ENCODE peak calls at places on chromosomes 3 and 15, in six cellular contexts. L is right atrium auricular region, Y is heart right ventricle, Z is lower lobe of right lung, U is H1, J is GM23338. R is an unnamed sample.

GRCh38 chr15:66238318-66238717 is 15.2 kb downstream of the MEGF11 start:
- DNase-seq in L (no peak), Y (no peak), Z (no peak), U (no peak), J (peak; percentile 60), R (no peak)

GRCh38 chr3:33364531-33365128 is 75.6 kb downstream of the UBP1 start:
- DNase-seq in L (no peak), Y (no peak), Z (no peak), U (no peak), J (no peak), R (no peak)

GRCh38 chr15:64688179-64688578 is 87.2 kb downstream of the RBPMS2 start:
- DNase-seq in L (no peak), Y (no peak), Z (no peak), U (no peak), J (no peak), R (no peak)

GRCh38 chr15:80588801-80589200 is 106.3 kb upstream of the ABHD17C start:
- DNase-seq in L (no peak), Y (no peak), Z (no peak), U (no peak), J (no peak), R (no peak)

GRCh38 chr3:124108446-124108845 is 116.5 kb upstream of the ROPN1 start:
- DNase-seq in L (no peak), Y (no peak), Z (no peak), U (no peak), J (no peak), R (no peak)

GRCh38 chr3:27521872-27522265 is 37.7 kb upstream of the SLC4A7 start:
- DNase-seq in L (no peak), Y (no peak), Z (no peak), U (no peak), J (no peak), R (no peak)

GRCh38 chr3:150599611-150600297 is 3.4 kb upstream of the SELENOT start:
- DNase-seq in L (no peak), Y (no peak), Z (no peak), U (no peak), J (peak; percentile 67), R (no peak)

GRCh38 chr15:71790081-71790480 is 20.3 kb upstream of the NR2E3 start:
- DNase-seq in L (no peak), Y (no peak), Z (no peak), U (no peak), J (no peak), R (no peak)

GRCh38 chr3:35670408-35670807 is 31.1 kb downstream of the ARPP21 start:
- DNase-seq in L (no peak), Y (no peak), Z (no peak), U (no peak), J (no peak), R (no peak)

GRCh38 chr15:23565395-23566069 is at the start of gene MKRN3:
- DNase-seq in L (no peak), Y (no peak), Z (no peak), U (no peak), J (no peak), R (no peak)

DNA sequence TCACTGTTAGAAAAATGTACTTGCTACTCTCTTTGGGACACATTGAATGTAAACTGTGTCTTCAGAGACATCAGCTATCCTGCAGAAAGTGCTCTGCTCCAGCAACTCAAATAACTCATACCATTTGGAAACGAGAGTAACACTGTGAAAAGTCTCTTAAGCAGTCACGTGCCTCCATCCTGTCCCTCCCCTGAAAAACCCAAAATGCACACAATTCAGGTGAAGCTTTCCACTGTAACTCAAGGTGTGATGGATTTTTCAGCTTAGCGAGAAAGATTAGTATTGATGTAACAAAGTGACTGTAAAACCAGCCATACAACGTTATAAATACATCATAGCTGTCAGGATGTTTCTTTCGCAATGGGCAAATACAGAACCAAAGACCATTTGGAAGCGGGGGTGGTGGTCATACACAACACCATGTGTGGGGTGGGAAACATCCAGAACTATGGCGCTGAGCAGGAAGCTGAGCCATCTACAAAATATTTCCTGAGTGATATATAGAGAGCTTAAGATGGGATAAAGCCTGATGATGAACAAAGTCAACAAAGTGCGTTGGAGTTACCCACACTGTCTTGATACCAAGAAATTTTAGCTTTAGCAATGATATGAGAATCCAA is 332.3 kb downstream of the FOXP1 start:
- DNase-seq in L (no peak), Y (no peak), Z (no peak), U (no peak), J (no peak), R (no peak)
- H3K4me1 ChIP-seq in L (no peaks in the 10 kb centered on the region), Y (peaks cover 35% of the 10 kb centered on the region), Z (peaks cover 34% of the 10 kb centered on the region), U (peaks cover 15% of the 10 kb centered on the region), J (peaks cover 11% of the 10 kb centered on the region), R (peaks cover 61% of the 10 kb centered on the region)

DNA sequence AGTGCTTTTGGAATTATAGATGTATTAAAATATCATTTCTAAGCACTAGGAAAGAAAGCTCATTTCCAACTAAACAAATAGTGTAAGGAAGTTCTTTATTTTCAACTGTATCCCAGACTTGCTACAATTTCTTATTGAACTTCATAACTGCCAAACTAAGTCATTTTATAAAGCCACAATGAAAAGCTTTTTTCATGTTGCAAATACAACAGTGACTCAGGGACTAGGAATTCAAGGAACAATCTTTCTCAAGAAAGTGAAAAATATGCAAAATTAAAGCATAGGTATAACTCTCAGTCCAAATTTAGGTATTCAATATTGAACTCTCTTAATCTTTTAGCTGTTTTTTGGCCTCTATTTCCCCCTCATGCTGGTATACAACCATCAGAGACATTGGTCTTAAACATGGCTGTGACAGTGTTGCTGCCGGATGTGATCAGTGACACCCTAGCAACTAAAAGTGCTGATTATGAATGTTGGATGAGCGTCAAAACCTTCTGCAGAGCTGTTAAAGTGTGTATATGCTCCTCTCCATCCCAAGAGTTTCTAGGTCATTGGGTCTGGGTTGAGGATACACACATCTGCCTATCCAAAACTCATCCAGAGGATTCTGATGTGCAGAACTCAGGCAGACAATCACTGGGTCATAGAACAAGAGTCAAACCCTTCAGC is 476.9 kb downstream of the ZNF385D start:
- DNase-seq in L (no peak), Y (no peak), Z (no peak), U (no peak), J (no peak), R (no peak)
- TF ChIP-seq CTCF in L (no peak), Y (no peak), Z (no peak), U (no peak), J (no peak), R (no peak)

GRCh38 chr3:129558076-129558771 is 15.2 kb downstream of the H1-8 start:
- DNase-seq in L (no peak), Y (no peak), Z (no peak), U (no peak), J (no peak), R (no peak)

GRCh38 chr3:129557737-129558037 is 14.7 kb downstream of the H1-8 start:
- DNase-seq in L (no peak), Y (no peak), Z (no peak), U (no peak), J (no peak), R (no peak)

GRCh38 chr3:129556358-129556695 is 13.4 kb downstream of the H1-8 start:
- DNase-seq in L (no peak), Y (no peak), Z (no peak), U (no peak), J (no peak), R (no peak)

GRCh38 chr3:129555616-129556357 is 12.8 kb downstream of the H1-8 start:
- DNase-seq in L (no peak), Y (no peak), Z (no peak), U (no peak), J (no peak), R (no peak)

GRCh38 chr3:129556890-129557736 is 14.1 kb downstream of the H1-8 start:
- DNase-seq in L (peak; percentile 87), Y (no peak), Z (no peak), U (no peak), J (no peak), R (peak; percentile 49)
- H3K4me1 ChIP-seq in L (no peaks in the 10 kb centered on the region), Y (peaks cover 95% of the 10 kb centered on the region), Z (peaks cover 69% of the 10 kb centered on the region), U (peaks cover 3% of the 10 kb centered on the region), J (peaks cover 15% of the 10 kb centered on the region), R (peaks cover 99% of the 10 kb centered on the region)

DNA sequence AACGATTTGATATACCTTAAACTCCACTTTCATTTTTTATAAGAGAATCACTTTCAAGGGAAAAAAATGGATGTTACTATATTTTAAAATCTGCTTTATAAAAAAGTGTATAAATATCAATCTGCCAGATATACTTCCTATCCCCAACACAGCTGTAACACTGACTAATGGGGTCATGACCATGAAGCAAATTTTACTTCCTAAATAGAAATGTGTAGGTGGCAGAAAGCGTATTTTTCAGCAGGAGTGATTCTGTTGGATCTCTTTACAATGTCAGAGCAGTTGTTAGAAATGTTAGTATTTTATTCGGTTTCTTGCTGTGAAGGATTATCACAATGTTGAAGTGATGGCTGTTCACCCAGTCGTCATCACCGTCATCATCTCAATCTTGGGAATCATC is 5.5 kb upstream of the C15orf40 start:
- DNase-seq in L (no peak), Y (no peak), Z (no peak), U (no peak), J (no peak), R (no peak)
- TF ChIP-seq CTCF in L (no peak), Y (no peak), Z (no peak), U (no peak), J (no peak), R (no peak)

GRCh38 chr3:72176537-72177041 is 391.6 kb upstream of the PROK2 start:
- DNase-seq in L (no peak), Y (no peak), Z (no peak), U (no peak), J (no peak), R (no peak)

GRCh38 chr3:72174890-72175289 is 389.9 kb upstream of the PROK2 start:
- DNase-seq in L (no peak), Y (no peak), Z (no peak), U (no peak), J (no peak), R (no peak)

GRCh38 chr3:72177075-72178050 is 392.4 kb upstream of the PROK2 start:
- DNase-seq in L (no peak), Y (peak; percentile 56), Z (peak; percentile 65), U (no peak), J (no peak), R (peak; percentile 46)

GRCh38 chr3:72174043-72174442 is 389.1 kb upstream of the PROK2 start:
- DNase-seq in L (no peak), Y (no peak), Z (no peak), U (no peak), J (no peak), R (no peak)

GRCh38 chr3:72175305-72175858 is 390.4 kb upstream of the PROK2 start:
- DNase-seq in L (no peak), Y (no peak), Z (no peak), U (no peak), J (no peak), R (no peak)
- H3K4me1 ChIP-seq in L (no peaks in the 10 kb centered on the region), Y (peaks cover 37% of the 10 kb centered on the region), Z (peaks cover 28% of the 10 kb centered on the region), U (no peaks in the 10 kb centered on the region), J (no peaks in the 10 kb centered on the region), R (peaks cover 41% of the 10 kb centered on the region)

DNA sequence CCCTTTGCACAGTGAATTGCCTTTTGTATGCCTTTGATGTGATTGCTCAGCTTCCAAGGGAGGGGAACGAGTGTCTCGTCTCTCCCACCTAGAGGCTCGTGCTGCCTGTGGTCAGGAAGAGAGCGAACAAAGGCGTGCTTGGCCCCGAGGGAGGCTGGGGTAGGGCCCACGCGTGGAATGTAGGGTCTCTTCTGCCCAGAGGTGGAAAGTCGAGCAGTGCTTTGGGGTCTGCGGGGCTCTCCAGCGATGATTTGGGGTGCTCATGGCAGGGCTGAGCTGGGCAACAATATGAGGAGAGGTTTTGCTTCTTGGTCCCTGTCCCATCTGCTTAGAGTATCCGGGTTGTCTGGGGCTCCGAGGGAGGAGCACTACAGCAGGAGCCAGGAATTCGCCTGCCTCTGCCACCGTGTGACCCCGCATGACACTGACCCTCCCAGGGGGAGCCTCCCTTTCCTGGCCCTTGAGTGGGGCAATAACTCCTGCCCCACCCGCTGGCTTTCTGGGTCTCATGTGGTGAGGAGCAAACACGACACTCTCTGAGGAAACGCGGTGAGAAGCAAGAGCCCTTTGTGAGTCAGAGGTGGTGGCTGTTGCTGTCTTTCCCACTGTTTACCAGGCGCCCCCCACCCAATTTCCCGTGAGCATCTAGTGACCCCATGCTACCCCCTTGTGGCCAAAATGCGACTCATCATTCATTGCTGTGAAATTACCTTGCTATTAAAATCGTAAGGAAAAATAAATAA is 29.6 kb downstream of the CCNL1 start:
- DNase-seq in L (peak; percentile 87), Y (peak; percentile 61), Z (peak; percentile 79), U (peak; percentile 54), J (peak; percentile 91), R (peak; percentile 45)
- TF ChIP-seq CTCF in L (peak; percentile 84), Y (peak; percentile 65), Z (peak; percentile 57), U (peak; percentile 39), J (peak; percentile 80), R (peak; percentile 76)